ENCODE peak calls at places on chromosome 11, in four cellular contexts. Z is CD8-positive, alpha-beta T cell; A is suprapubic skin; V is cardiac muscle cell. L is an unnamed sample.

GRCh38 chr11:102187416-102188125 is 77.3 kb downstream of the YAP1 start:
- DNase-seq in Z (no peak), A (no peak), V (peak), L (no peak)

GRCh38 chr11:74462009-74462408 is 5.3 kb downstream of the KCNE3 start:
- DNase-seq in Z (no peak), A (peak), V (no peak), L (no peak)

GRCh38 chr11:8096575-8096974 is 15.6 kb downstream of the TUB start:
- DNase-seq in Z (no peak), A (no peak), V (no peak), L (no peak)

GRCh38 chr11:59172345-59173079 is 580 bp downstream of the DTX4 start:
- DNase-seq in Z (no peak), A (no peak), V (peak), L (peak)

GRCh38 chr11:8297781-8298440 is 34.2 kb upstream of the LMO1 start:
- DNase-seq in Z (no peak), A (peak), V (no peak), L (no peak)

GRCh38 chr11:91997178-91997577 is 227.4 kb upstream of the FAT3 start:
- DNase-seq in Z (no peak), A (no peak), V (no peak), L (no peak)

GRCh38 chr11:130431337-130431773 is 2.9 kb upstream of the ADAMTS8 start:
- DNase-seq in Z (peak), A (no peak), V (peak), L (peak)

GRCh38 chr11:48022445-48022844 is 42.1 kb downstream of the PTPRJ start:
- DNase-seq in Z (no peak), A (no peak), V (no peak), L (no peak)

GRCh38 chr11:64876835-64877341 is 1.5 kb downstream of the EHD1 start:
- DNase-seq in Z (no peak), A (no peak), V (peak), L (no peak)

GRCh38 chr11:126109941-126110731 is 47.5 kb upstream of the CDON start:
- DNase-seq in Z (no peak), A (no peak), V (no peak), L (no peak)

GRCh38 chr11:44943118-44943517 is 7.6 kb downstream of the TP53I11 start:
- DNase-seq in Z (no peak), A (no peak), V (no peak), L (no peak)

GRCh38 chr11:65185869-65186341 is 4.2 kb downstream of the CAPN1 start:
- DNase-seq in Z (no peak), A (peak), V (no peak), L (no peak)

GRCh38 chr11:45110562-45110961 is 35.9 kb upstream of the PRDM11 start:
- DNase-seq in Z (no peak), A (no peak), V (peak), L (peak)

GRCh38 chr11:134139303-134139872 is 70.5 kb downstream of the JAM3 start:
- DNase-seq in Z (no peak), A (no peak), V (peak), L (no peak)

GRCh38 chr11:59145534-59145933 is 2.9 kb downstream of the FAM111A start:
- DNase-seq in Z (no peak), A (no peak), V (no peak), L (no peak)

GRCh38 chr11:1948389-1948788 is 1.3 kb downstream of the MRPL23 start:
- DNase-seq in Z (no peak), A (peak), V (no peak), L (no peak)

GRCh38 chr11:10125522-10126133 is 168.4 kb downstream of the SBF2 start:
- DNase-seq in Z (no peak), A (no peak), V (no peak), L (no peak)

GRCh38 chr11:69666261-69666660 is 8.9 kb downstream of the LTO1 start:
- DNase-seq in Z (no peak), A (peak), V (no peak), L (no peak)

GRCh38 chr11:33808228-33808828 is 34.0 kb upstream of the FBXO3 start:
- DNase-seq in Z (peak), A (peak), V (peak), L (peak)

GRCh38 chr11:75497788-75498404 is 27.8 kb downstream of the GDPD5 start:
- DNase-seq in Z (no peak), A (no peak), V (no peak), L (no peak)

GRCh38 chr11:120227228-120227852 is 12.6 kb upstream of the POU2F3 start:
- DNase-seq in Z (no peak), A (no peak), V (no peak), L (no peak)

GRCh38 chr11:85464283-85464682 is 162.9 kb downstream of the DLG2 start:
- DNase-seq in Z (no peak), A (no peak), V (no peak), L (no peak)

GRCh38 chr11:128859563-128860441 is 7.3 kb downstream of the KCNJ1 start:
- DNase-seq in Z (peak), A (no peak), V (peak), L (peak)

GRCh38 chr11:112211556-112211955 is 14.7 kb upstream of the PTS start:
- DNase-seq in Z (no peak), A (no peak), V (no peak), L (no peak)

GRCh38 chr11:63635762-63636465 is 21.7 kb upstream of the PLAAT3 start:
- DNase-seq in Z (peak), A (no peak), V (peak), L (peak)

GRCh38 chr11:67613960-67614715 is 7.4 kb downstream of the NDUFV1 start:
- DNase-seq in Z (peak), A (peak), V (peak), L (peak)

GRCh38 chr11:46006418-46007070 is 84.1 kb downstream of the LARGE2 start:
- DNase-seq in Z (no peak), A (no peak), V (peak), L (no peak)

GRCh38 chr11:85752890-85753581 is 57.9 kb downstream of the SYTL2 start:
- DNase-seq in Z (peak), A (no peak), V (no peak), L (no peak)

GRCh38 chr11:31955838-31956237 is 135.0 kb upstream of the RCN1 start:
- DNase-seq in Z (no peak), A (no peak), V (no peak), L (no peak)

GRCh38 chr11:1728931-1729691 is 21.3 kb downstream of the IFITM10 start:
- DNase-seq in Z (no peak), A (no peak), V (no peak), L (no peak)

GRCh38 chr11:12901272-12901671 is 107.8 kb upstream of the RASSF10 start:
- DNase-seq in Z (no peak), A (no peak), V (no peak), L (no peak)

GRCh38 chr11:1771700-1772099 is 8.0 kb upstream of the CTSD start:
- DNase-seq in Z (no peak), A (peak), V (no peak), L (no peak)

GRCh38 chr11:95877288-95877687 is 46.6 kb downstream of the MTMR2 start:
- DNase-seq in Z (no peak), A (no peak), V (no peak), L (no peak)

GRCh38 chr11:13465909-13466371 is 2.9 kb upstream of the BTBD10 start:
- DNase-seq in Z (no peak), A (no peak), V (peak), L (no peak)

GRCh38 chr11:77882396-77882795 is 61.5 kb downstream of the AAMDC start:
- DNase-seq in Z (no peak), A (no peak), V (no peak), L (no peak)

GRCh38 chr11:8564526-8564925 is 29.5 kb downstream of the STK33 start:
- DNase-seq in Z (no peak), A (no peak), V (no peak), L (no peak)

GRCh38 chr11:112289588-112290461 is 29.2 kb upstream of the PLET1 start:
- DNase-seq in Z (peak), A (peak), V (peak), L (peak)

GRCh38 chr11:16790484-16791240 is 52.2 kb downstream of the C11orf58 start:
- DNase-seq in Z (no peak), A (no peak), V (no peak), L (no peak)

GRCh38 chr11:94543695-94544581 is at the start of gene FUT4:
- DNase-seq in Z (peak), A (peak), V (peak), L (peak)
- TF ChIP-seq CTCF in Z (no peak), A (no peak), V (no peak), L (no peak)

DNA sequence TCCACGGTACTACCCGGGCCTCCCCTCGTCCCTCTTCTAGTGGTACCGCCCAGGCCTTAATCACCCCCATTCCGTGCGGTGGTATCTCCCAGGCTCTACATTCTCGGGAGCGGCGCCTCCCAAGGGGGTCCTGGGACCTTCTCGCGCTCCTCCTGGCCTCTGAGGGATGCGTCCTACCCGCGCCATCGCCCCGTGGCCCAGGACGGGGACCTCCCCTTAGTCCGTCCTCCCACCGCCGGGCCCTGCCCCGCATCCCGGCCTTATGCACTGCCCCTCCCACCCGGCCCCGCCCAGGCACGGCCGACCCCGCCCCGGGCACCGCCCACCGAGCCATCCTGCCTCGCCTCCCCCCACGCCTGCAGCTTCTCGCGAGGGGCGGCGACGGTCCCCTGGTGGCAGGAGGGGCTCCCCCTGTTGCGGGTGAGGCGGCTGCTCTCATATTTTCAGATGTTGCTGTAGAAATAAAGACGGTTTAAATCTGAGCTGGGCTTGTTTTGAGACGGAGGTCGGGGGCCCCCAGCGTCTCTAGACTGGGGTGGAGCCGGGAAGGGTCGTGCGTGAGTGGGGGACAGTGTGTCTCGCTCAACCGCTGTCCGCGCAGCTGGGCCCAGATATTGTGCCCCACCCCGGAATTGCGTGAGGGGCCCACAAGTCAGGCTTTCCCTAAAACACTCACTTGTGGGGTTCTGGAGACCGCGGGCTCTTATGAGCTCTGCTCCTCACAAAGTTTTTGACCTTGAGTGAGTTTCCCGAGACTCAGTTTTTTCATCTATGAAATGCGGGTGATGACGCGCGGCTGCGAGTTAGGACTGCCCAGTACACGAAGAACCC is 845 bp upstream of the RAB1B start:
- DNase-seq in Z (peak), A (peak), V (peak), L (peak)
- TF ChIP-seq CTCF in Z (no peak), A (peak), V (no peak), L (peak)

GRCh38 chr11:60629399-60629798 is 70.0 kb upstream of the MS4A8 start:
- DNase-seq in Z (no peak), A (no peak), V (no peak), L (no peak)

GRCh38 chr11:60633645-60634044 is 65.8 kb upstream of the MS4A8 start:
- DNase-seq in Z (no peak), A (no peak), V (no peak), L (no peak)

GRCh38 chr11:60631939-60632338 is 67.5 kb upstream of the MS4A8 start:
- DNase-seq in Z (no peak), A (no peak), V (no peak), L (no peak)

DNA sequence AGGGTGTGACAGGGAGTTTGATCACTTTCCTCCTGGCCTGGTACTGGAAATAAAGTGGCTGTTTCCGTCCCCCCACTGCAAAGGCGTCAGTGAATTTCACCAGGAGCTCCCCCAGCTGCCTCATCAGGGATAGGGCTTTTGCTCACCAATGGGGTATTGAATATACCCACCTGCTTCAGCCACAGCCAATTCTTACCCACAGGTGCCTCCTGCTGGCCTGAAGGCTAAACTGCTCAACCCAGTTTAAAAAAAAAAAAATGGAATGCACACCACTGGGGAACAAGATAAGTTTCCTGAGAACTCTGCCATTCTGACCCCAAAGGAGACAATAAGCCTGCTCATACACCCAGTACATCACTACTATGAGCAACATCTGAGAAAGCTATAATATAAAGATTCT is 65.3 kb upstream of the MS4A8 start:
- DNase-seq in Z (no peak), A (no peak), V (peak), L (no peak)
- TF ChIP-seq CTCF in Z (no peak), A (no peak), V (peak), L (peak)

GRCh38 chr11:6520265-6520664 is 23.2 kb downstream of the DNHD1 start:
- DNase-seq in Z (no peak), A (no peak), V (no peak), L (no peak)
- TF ChIP-seq CTCF in Z (no peak), A (no peak), V (no peak), L (no peak)

L was measured in progenitor cell of endocrine pancreas.